ENCODE peak calls at places on chromosomes 16 and 17, in five cellular contexts. U is breast epithelium, V is psoas muscle, H is left ventricle myocardium inferior, K is hepatocyte. I is an unnamed sample. For H3K4me1 and H3K36me3, the result is how much of the 10 kb centered on the place peaks cover.

GRCh38 chr17:55086635-55087058 is 118.1 kb downstream of the STXBP4 start:
- DNase-seq in U (no peak), V (no peak), H (no peak), K (no peak), I (no peak)

GRCh38 chr16:1194665-1195392 is 30.2 kb downstream of the TPSG1 start:
- DNase-seq in U (no peak), V (no peak), H (no peak), K (no peak), I (no peak)

GRCh38 chr16:66275795-66276428 is 90.6 kb upstream of the CDH5 start:
- DNase-seq in U (no peak), V (no peak), H (no peak), K (peak), I (no peak)

GRCh38 chr16:30521873-30522641 is 4.3 kb downstream of the ZNF768 start:
- DNase-seq in U (no peak), V (no peak), H (no peak), K (peak), I (no peak)

GRCh38 chr17:77076046-77076882 is 64.5 kb upstream of the SEC14L1 start:
- DNase-seq in U (no peak), V (no peak), H (no peak), K (no peak), I (no peak)

GRCh38 chr17:51217946-51218345 is 41.9 kb downstream of the MBTD1 start:
- DNase-seq in U (no peak), V (no peak), H (no peak), K (no peak), I (no peak)

GRCh38 chr16:55955845-55956244 is 80.7 kb upstream of the CES5A start:
- DNase-seq in U (no peak), V (peak), H (peak), K (no peak), I (no peak)

GRCh38 chr17:21105081-21105480 is 21.7 kb upstream of the DHRS7B start:
- DNase-seq in U (no peak), V (no peak), H (no peak), K (no peak), I (no peak)

GRCh38 chr16:79856581-79856980 is 256.0 kb upstream of the MAF start:
- DNase-seq in U (no peak), V (no peak), H (no peak), K (no peak), I (no peak)

GRCh38 chr17:41434313-41434895 is 6.4 kb downstream of the KRT38 start:
- DNase-seq in U (no peak), V (no peak), H (no peak), K (no peak), I (no peak)

GRCh38 chr16:88369447-88370008 is 13.2 kb upstream of the ZNF469 start:
- DNase-seq in U (no peak), V (peak), H (no peak), K (no peak), I (no peak)

GRCh38 chr17:82551779-82552457 is 32.4 kb downstream of the FOXK2 start:
- DNase-seq in U (peak), V (peak), H (peak), K (peak), I (peak)

GRCh38 chr17:18191071-18191667 is 7.5 kb downstream of the ALKBH5 start:
- DNase-seq in U (no peak), V (no peak), H (peak), K (peak), I (peak)

GRCh38 chr16:83968483-83968865 is 430 bp downstream of the NECAB2 start:
- DNase-seq in U (no peak), V (no peak), H (no peak), K (peak), I (no peak)

GRCh38 chr17:17215575-17215974 is 9.4 kb upstream of the PLD6 start:
- DNase-seq in U (no peak), V (no peak), H (no peak), K (no peak), I (no peak)

GRCh38 chr16:20918486-20919239 is 18.1 kb downstream of the LYRM1 start:
- DNase-seq in U (peak), V (peak), H (peak), K (peak), I (no peak)

GRCh38 chr17:1491406-1492248 is 859 bp downstream of the MYO1C start:
- DNase-seq in U (peak), V (peak), H (peak), K (peak), I (no peak)

GRCh38 chr16:28298511-28298878 is 6.2 kb downstream of the SBK1 start:
- DNase-seq in U (no peak), V (no peak), H (no peak), K (no peak), I (no peak)

GRCh38 chr17:62919388-62919787 is 46.6 kb upstream of the TANC2 start:
- DNase-seq in U (no peak), V (no peak), H (no peak), K (no peak), I (no peak)

GRCh38 chr17:58412910-58413630 is 4.3 kb downstream of the RNF43 start:
- DNase-seq in U (no peak), V (no peak), H (no peak), K (no peak), I (no peak)

GRCh38 chr17:62075308-62075815 is 10.3 kb upstream of the MED13 start:
- DNase-seq in U (no peak), V (no peak), H (no peak), K (peak), I (no peak)

GRCh38 chr17:28392491-28392890 is 13.5 kb downstream of the SLC46A1 start:
- DNase-seq in U (no peak), V (no peak), H (no peak), K (no peak), I (no peak)
- TF ChIP-seq CTCF in U (no peak), V (no peak), H (no peak), K (no peak), I (no peak)

GRCh38 chr17:38746004-38746892 is 1.9 kb downstream of the PCGF2 start:
- DNase-seq in U (no peak), V (no peak), H (no peak), K (peak), I (no peak)
- H3K4me1 ChIP-seq in U (under half), V (under half), H (half or more), K (half or more), I (half or more)

GRCh38 chr17:81541123-81541522 is 11.0 kb downstream of the FAAP100 start:
- DNase-seq in U (no peak), V (no peak), H (no peak), K (no peak), I (no peak)

GRCh38 chr17:81543339-81543675 is 8.8 kb downstream of the FAAP100 start:
- DNase-seq in U (no peak), V (no peak), H (peak), K (no peak), I (no peak)

GRCh38 chr17:81543756-81544155 is 8.4 kb downstream of the FAAP100 start:
- DNase-seq in U (no peak), V (no peak), H (no peak), K (no peak), I (no peak)

GRCh38 chr17:81544281-81544974 is 7.7 kb downstream of the FAAP100 start:
- DNase-seq in U (no peak), V (no peak), H (no peak), K (no peak), I (no peak)

DNA sequence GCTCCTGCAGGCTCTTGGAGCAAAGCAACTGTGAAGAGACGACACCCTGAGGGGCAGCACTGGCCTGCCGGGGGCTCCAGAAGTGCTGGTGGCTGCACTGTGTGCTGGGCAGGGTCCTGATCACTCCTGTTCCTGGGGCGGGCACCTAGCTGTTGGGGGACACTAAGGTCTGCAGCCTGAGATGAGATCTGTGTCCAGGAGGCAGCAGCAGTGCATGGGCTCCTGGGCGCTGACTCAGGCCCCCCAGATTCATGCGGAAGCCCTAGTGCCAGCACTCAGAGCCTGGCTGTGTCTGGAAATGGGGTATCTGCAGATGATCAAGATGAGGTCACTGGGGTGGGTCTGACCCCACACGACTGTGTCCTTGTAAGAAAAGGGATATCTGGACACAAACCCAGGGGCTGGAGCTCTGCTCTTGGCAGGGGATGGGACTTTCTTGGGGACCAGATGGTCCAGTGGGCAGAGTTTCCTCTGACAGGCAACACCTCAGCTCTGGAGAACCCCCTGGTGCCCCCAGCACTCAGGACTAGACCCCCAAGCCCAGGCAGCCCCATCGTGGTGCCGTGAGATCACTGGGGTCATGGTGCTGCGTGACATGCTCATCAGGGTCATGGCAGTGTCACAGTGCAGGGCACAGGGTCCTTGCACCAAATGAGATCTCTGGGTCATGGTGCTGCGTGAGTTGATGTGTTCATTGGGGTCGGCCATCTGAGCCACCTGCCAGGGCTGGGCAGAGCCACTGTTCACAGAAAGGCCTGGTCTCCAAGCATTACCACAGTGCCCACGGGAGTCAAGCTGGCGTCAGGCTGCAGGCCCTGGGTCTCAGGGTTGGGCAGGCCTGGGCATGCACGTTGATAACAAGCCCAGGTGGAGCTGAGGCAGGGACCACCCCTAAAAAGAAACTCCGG is 9.5 kb downstream of the FAAP100 start:
- DNase-seq in U (no peak), V (no peak), H (no peak), K (no peak), I (no peak)
- H3K36me3 ChIP-seq in U (under half), V (under half), H (half or more), K (under half), I (half or more)

DNA sequence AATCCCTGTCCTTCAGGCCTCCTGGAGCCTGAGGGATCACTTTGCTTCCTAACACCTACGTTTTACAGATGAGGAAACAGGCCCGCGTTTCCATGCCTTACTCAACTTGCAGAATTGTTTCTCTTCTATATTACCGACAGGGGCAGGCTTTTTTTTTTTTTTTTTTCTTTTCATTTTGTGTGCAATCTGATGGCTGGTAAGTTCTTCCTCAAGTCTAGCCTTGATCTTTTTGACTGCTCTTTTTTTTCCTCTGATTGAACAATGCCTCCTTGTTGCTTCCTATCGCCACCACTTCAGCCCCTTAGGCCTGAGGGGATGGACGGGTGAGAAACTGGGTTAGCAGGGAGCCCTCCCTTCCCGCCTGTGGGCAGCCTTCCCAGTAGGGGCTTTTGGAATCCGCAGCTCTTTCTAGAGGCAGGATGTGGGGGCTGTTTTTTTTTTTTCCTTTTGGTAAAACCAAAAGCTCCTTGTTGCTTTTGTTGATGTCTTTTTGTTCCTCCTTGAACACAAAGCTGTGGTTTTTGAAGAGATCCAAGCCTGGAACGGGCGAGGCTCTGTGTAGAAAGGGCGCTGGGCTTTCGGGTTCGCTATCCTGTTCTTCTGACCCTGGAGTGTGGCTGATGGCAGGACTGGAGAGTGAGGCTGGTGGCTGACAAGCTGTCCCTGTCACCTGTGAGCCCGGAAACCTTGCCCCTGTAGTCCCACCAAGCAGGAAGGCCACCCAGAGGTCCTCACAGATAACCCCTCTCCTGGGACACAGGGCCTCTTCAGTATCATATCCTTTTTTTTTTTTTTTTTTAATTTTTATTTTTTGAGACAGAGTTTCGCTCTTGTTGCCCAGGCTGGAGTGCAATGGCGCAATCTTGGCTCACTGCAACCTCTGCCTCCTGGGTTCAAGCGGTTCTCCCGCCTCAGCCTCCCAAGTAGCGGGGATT is 14.0 kb downstream of the LASP1 start:
- DNase-seq in U (no peak), V (no peak), H (no peak), K (peak), I (no peak)
- TF ChIP-seq CTCF in U (no peak), V (no peak), H (peak), K (no peak), I (no peak)

DNA sequence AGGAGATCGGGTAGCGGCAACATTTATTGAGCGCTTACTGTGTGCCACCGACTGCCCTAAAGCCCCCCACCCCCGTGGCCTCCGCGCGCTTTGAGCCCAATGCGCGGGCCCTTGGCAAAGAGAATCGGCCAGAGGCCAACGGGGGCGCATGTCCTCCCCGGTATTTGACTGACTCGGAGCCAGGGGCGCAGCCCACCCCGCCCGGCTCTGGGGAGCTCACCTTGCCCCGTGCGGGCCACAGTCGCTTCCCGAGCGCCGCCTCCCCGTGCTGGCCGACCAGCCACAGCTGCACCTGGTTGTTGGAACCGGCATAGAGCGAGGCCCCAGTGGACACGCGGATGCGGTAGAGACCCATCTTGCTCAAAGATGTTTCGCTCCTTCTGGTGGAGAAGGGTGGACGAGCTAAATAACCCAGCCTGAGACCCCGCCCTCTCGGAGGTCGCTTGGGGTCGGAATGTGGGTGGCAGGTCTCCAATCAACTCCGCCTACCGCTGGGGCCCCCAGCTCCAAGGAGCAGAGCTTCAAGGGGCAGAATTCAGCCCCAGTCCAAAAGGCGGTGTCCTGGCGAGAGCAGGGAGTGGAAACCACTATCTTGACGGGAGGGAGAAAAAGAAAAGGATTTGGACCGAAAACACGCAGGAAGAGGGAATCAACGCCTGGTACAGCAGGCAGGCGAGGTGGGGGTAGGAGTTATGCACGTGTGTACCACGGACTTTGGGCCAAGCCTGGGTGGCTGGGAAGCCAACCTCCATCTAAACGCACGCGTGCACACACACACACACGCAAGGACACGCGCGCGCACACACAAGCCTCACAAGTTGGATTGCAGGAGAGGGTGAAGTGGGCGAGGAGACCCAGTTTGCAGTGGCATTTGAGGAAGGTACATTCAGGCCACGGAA is at the start of gene ALOX15:
- DNase-seq in U (no peak), V (no peak), H (no peak), K (no peak), I (no peak)
- H3K4me1 ChIP-seq in U (under half), V (under half), H (under half), K (under half), I (under half)

GRCh38 chr17:45292696-45293412 is 24.0 kb downstream of the MAP3K14 start:
- DNase-seq in U (no peak), V (no peak), H (no peak), K (no peak), I (no peak)
- H3K36me3 ChIP-seq in U (under half), V (under half), H (under half), K (under half), I (under half)

GRCh38 chr16:10868562-10869469 is 8.2 kb upstream of the CIITA start:
- DNase-seq in U (no peak), V (no peak), H (peak), K (no peak), I (no peak)
- TF ChIP-seq CTCF in U (no peak), V (no peak), H (no peak), K (no peak), I (no peak)